ENCODE peak calls at places on chromosomes 7 and 10, in ten cellular contexts. L is hepatocyte, D is neural progenitor cell, X is NB4, M is PC-9, E is tibial nerve, J is tibial artery, F is progenitor cell of endocrine pancreas, G is dorsolateral prefrontal cortex, C is mucosa of descending colon. R is an unnamed sample.

GRCh38 chr7:1693419-1693990 is 23.4 kb downstream of the ELFN1 start:
- DNase-seq in L (no peak), D (no peak), X (no peak), M (no peak), E (peak), J (no peak), F (no peak), G (peak), C (peak), R (no peak)

GRCh38 chr7:41701542-41701941 is 1.3 kb downstream of the INHBA start:
- DNase-seq in L (no peak), D (peak), X (no peak), M (peak), E (no peak), J (no peak), F (no peak), G (no peak), C (no peak), R (no peak)

GRCh38 chr10:119288574-119289001 is 81.2 kb downstream of the GRK5 start:
- DNase-seq in L (no peak), D (no peak), X (no peak), M (no peak), E (no peak), J (no peak), F (no peak), G (no peak), C (no peak), R (no peak)

GRCh38 chr7:28891192-28891872 is 66.8 kb downstream of the TRIL start:
- DNase-seq in L (peak), D (no peak), X (no peak), M (no peak), E (no peak), J (no peak), F (no peak), G (no peak), C (no peak), R (no peak)

GRCh38 chr10:75430000-75430763 is 1.2 kb upstream of the LRMDA start:
- DNase-seq in L (peak), D (peak), X (peak), M (peak), E (no peak), J (peak), F (no peak), G (no peak), C (peak), R (no peak)

GRCh38 chr10:85786401-85786899 is 580.1 kb downstream of the GRID1 start:
- DNase-seq in L (peak), D (peak), X (peak), M (no peak), E (no peak), J (no peak), F (no peak), G (peak), C (no peak), R (no peak)

GRCh38 chr7:121259826-121260225 is 69.0 kb upstream of the WNT16 start:
- DNase-seq in L (no peak), D (no peak), X (no peak), M (no peak), E (no peak), J (no peak), F (no peak), G (no peak), C (no peak), R (no peak)

GRCh38 chr10:102291221-102291905 is 46.0 kb downstream of the GBF1 start:
- DNase-seq in L (no peak), D (no peak), X (no peak), M (no peak), E (no peak), J (no peak), F (no peak), G (no peak), C (no peak), R (no peak)

GRCh38 chr10:133456041-133456951 is 2.6 kb downstream of the SCART1 start:
- DNase-seq in L (no peak), D (no peak), X (no peak), M (no peak), E (no peak), J (no peak), F (no peak), G (no peak), C (no peak), R (no peak)

GRCh38 chr10:73768881-73769280 is 13.0 kb upstream of the CHCHD1 start:
- DNase-seq in L (no peak), D (no peak), X (no peak), M (no peak), E (no peak), J (no peak), F (no peak), G (no peak), C (no peak), R (peak)

GRCh38 chr7:95444796-95445195 is 10.0 kb upstream of the PON2 start:
- DNase-seq in L (no peak), D (no peak), X (no peak), M (no peak), E (no peak), J (no peak), F (no peak), G (no peak), C (no peak), R (no peak)

GRCh38 chr7:133056370-133057238 is 25.3 kb downstream of the CHCHD3 start:
- DNase-seq in L (no peak), D (no peak), X (no peak), M (no peak), E (no peak), J (no peak), F (no peak), G (no peak), C (no peak), R (peak)

GRCh38 chr10:129966370-129966769 is 2.3 kb upstream of the EBF3 start:
- DNase-seq in L (no peak), D (no peak), X (no peak), M (no peak), E (no peak), J (no peak), F (no peak), G (no peak), C (no peak), R (no peak)

GRCh38 chr10:59303018-59303417 is 59.3 kb downstream of the FAM13C start:
- DNase-seq in L (no peak), D (no peak), X (no peak), M (no peak), E (no peak), J (no peak), F (no peak), G (no peak), C (no peak), R (no peak)

GRCh38 chr10:42941245-42941644 is 135.6 kb upstream of the RET start:
- DNase-seq in L (no peak), D (no peak), X (no peak), M (no peak), E (no peak), J (no peak), F (no peak), G (no peak), C (no peak), R (no peak)

GRCh38 chr7:67493386-67493785 is 496.8 kb downstream of the TYW1 start:
- DNase-seq in L (no peak), D (no peak), X (no peak), M (no peak), E (no peak), J (no peak), F (no peak), G (no peak), C (no peak), R (no peak)

GRCh38 chr7:13117103-13117502 is 429.7 kb downstream of the ARL4A start:
- DNase-seq in L (no peak), D (peak), X (peak), M (no peak), E (no peak), J (no peak), F (no peak), G (no peak), C (no peak), R (no peak)
- TF ChIP-seq CTCF in L (peak), D (peak), X (peak), M (peak), E (no peak), J (no peak), F (peak), G (no peak), C (no peak), R (no peak)

GRCh38 chr10:113456741-113457140 is 96.1 kb upstream of the HABP2 start:
- DNase-seq in L (no peak), D (no peak), X (no peak), M (no peak), E (no peak), J (no peak), F (no peak), G (no peak), C (no peak), R (no peak)

GRCh38 chr10:113457408-113457807 is 95.4 kb upstream of the HABP2 start:
- DNase-seq in L (no peak), D (no peak), X (no peak), M (no peak), E (no peak), J (no peak), F (no peak), G (no peak), C (no peak), R (no peak)

GRCh38 chr10:113452146-113452545 is 100.7 kb upstream of the HABP2 start:
- DNase-seq in L (no peak), D (no peak), X (no peak), M (no peak), E (no peak), J (no peak), F (no peak), G (no peak), C (no peak), R (no peak)

GRCh38 chr10:113453351-113453750 is 99.5 kb upstream of the HABP2 start:
- DNase-seq in L (no peak), D (no peak), X (no peak), M (no peak), E (no peak), J (no peak), F (no peak), G (no peak), C (no peak), R (no peak)

GRCh38 chr10:113454341-113455061 is 98.4 kb upstream of the HABP2 start:
- DNase-seq in L (peak), D (peak), X (peak), M (no peak), E (no peak), J (peak), F (peak), G (peak), C (peak), R (peak)
- TF ChIP-seq CTCF in L (peak), D (peak), X (peak), M (peak), E (peak), J (peak), F (peak), G (peak), C (peak), R (peak)

GRCh38 chr7:98250789-98251188 is 1.2 kb downstream of the TECPR1 start:
- DNase-seq in L (no peak), D (no peak), X (no peak), M (peak), E (no peak), J (no peak), F (no peak), G (no peak), C (no peak), R (peak)

GRCh38 chr7:98252655-98253054 is 623 bp upstream of the TECPR1 start:
- DNase-seq in L (no peak), D (no peak), X (no peak), M (no peak), E (no peak), J (no peak), F (no peak), G (no peak), C (peak), R (no peak)

GRCh38 chr7:98251251-98251843 is 685 bp downstream of the TECPR1 start:
- DNase-seq in L (no peak), D (no peak), X (peak), M (peak), E (no peak), J (peak), F (no peak), G (peak), C (peak), R (peak)

GRCh38 chr7:98254516-98254915 is 2.5 kb upstream of the TECPR1 start:
- DNase-seq in L (no peak), D (no peak), X (no peak), M (no peak), E (no peak), J (no peak), F (no peak), G (no peak), C (no peak), R (no peak)

DNA sequence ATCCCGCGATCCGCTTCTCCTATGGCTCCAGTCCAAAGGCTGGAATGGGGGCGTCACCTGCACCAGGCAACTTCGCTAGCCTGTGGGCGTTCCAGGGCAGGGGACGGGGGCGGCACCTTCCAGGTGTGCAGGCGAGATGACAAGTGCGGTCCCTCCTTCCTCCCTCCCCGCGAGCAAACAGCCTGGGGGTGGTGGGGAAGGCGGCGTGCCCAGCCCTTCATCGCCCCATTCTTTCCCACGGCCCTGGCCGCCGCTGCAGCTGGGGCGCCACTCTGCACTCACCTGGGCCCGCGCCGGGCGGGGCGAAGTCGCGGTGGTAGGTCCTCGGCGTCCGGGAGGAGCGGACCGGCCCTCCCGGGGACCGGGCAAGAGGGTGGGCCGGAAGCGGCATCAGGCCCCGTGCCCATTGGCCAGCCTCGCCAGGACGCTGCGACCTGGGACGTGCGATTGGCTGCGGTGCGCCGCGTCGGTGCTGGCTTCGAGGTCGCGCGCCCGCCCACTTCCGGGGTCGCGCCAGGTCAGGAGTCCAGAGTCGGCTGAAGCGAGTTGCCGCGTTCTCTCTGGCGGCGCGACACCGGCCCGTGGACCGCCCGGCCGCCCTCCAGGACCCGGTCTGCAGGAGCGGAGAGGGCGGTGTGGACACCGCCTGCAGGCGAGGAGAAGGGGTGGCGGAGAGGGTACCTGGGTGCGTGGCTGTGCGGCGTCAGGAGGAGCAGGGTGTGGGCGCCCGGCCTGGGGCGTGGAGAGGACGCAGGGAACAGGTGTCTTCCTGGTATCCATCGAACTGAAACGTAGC is at the start of gene TECPR1:
- DNase-seq in L (peak), D (peak), X (peak), M (peak), E (peak), J (peak), F (peak), G (peak), C (peak), R (peak)
- TF ChIP-seq CTCF in L (no peak), D (no peak), X (no peak), M (no peak), E (no peak), J (no peak), F (no peak), G (no peak), C (no peak), R (no peak)

DNA sequence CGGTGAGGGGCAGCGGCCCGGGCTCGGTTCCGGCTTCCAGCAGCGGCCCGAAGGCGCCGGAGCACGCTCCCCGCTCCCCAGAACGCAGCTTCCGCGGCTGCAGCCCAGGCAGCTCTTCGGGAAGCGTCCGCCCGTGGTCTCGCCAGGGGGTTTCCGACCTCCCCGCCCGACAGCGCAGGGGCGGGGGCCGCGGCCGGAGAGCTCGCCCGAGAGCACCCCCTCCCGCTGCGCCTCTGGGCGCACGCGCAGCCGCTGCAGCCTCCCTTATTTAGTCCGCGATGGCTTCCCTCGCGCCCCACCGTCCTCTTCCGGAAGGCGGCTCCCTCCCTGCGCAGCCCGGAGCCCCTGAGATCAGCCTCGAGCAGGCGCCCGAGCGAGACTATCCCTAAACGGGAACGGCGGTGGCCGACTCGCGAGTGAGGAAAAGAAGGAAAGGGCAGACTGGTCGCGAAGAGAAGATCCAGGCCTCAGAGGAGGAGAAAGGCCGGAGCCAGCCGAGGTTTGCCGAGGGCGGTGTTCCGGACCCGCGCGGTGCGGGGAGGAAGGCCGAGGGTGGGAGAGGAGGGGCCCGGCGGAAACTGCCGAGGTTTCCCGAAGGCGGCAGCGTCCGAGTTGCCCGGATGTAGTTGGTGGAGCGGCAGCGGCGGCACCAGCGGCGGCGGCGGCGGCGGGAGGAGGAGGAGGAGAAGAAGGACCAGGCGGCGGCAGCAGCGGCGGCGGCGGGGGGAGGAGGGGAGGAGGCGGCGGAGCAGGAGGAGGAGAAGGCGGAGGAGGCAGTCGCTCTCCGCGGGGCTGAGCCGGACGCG is at the start of gene WAC:
- DNase-seq in L (peak), D (peak), X (peak), M (peak), E (peak), J (peak), F (peak), G (peak), C (peak), R (peak)
- TF ChIP-seq CTCF in L (peak), D (peak), X (no peak), M (no peak), E (no peak), J (peak), F (peak), G (peak), C (no peak), R (no peak)

GRCh38 chr7:155545348-155545747 is 1.0 kb downstream of the CNPY1 start:
- DNase-seq in L (no peak), D (no peak), X (peak), M (no peak), E (no peak), J (no peak), F (no peak), G (no peak), C (no peak), R (no peak)
- TF ChIP-seq CTCF in L (no peak), D (peak), X (peak), M (peak), E (no peak), J (no peak), F (peak), G (no peak), C (no peak), R (no peak)

DNA sequence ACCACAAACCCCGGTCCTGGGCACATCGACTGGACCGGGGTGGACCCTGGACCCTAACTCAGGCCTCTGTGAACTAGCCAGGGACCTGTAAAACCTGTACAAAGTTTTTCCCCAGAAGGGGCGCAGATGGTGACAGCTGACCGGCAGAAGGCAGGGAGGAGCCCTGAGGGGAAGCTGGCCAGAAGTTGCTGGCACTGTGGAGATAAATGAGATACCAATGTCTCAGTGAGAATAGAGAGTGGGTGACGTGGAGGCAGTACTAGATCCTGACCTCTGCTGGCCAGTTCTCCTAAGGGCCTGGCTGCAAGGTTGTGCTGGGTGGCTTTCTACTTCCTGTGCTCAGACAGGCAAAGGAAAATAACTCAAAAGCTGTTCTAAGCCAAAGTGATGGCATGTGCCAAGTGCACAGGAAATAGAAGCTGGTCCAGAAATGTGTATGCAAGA is 10.6 kb upstream of the TSPAN14 start:
- DNase-seq in L (no peak), D (no peak), X (peak), M (no peak), E (no peak), J (no peak), F (no peak), G (peak), C (no peak), R (peak)
- TF ChIP-seq CTCF in L (peak), D (peak), X (peak), M (peak), E (peak), J (no peak), F (no peak), G (peak), C (peak), R (no peak)

DNA sequence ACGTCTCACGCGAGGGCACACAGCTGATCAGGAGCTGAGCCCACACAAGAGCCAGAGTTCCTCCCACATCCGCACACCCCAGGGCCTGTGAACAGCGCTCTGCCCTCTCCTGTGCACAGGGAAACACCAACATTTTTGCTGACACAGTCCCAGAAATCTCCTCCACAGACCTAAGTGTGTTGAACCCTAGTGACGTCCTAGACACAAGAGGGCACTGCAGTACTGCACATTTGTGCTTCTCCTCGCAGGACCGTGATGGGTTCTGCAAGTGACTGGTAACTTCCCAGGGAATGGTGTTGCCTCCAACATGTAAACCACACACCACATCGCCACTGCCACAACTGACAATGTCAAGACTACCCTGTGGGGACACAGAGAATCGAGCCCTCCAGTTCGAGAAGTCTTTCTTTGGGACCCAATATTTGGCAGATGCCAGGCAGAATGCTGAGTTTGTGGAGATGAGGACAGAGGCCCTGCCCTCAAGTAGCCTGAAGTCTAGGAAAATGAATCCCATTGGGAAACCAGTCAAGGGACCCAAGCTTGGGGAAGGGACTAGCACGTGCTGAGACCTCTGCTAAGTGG is 170.3 kb downstream of the PAXIP1 start:
- DNase-seq in L (peak), D (peak), X (peak), M (no peak), E (no peak), J (no peak), F (no peak), G (peak), C (no peak), R (peak)
- TF ChIP-seq CTCF in L (peak), D (peak), X (peak), M (peak), E (no peak), J (no peak), F (peak), G (peak), C (no peak), R (peak)

R was measured in GM20000.